ENCODE peak calls at places on chromosomes 5 and 9, in six cellular contexts. J is lung, H is mesendoderm, F is left ventricle myocardium inferior, Z is tibial nerve, M is pancreas. C is an unnamed sample. For H3K36me3, the result is how much of the 10 kb centered on the place peaks cover.

GRCh38 chr5:64315778-64316177 is 150.1 kb downstream of the RNF180 start:
- DNase-seq in J (no peak), H (no peak), F (no peak), Z (no peak), M (no peak), C (peak)

GRCh38 chr9:94056442-94056974 is 27.8 kb upstream of the PTPDC1 start:
- DNase-seq in J (no peak), H (no peak), F (no peak), Z (peak), M (peak), C (no peak)

GRCh38 chr9:74963043-74963442 is 10.3 kb upstream of the C9orf40 start:
- DNase-seq in J (no peak), H (no peak), F (no peak), Z (no peak), M (no peak), C (no peak)

GRCh38 chr9:17699615-17700315 is 120.9 kb downstream of the SH3GL2 start:
- DNase-seq in J (no peak), H (no peak), F (no peak), Z (no peak), M (no peak), C (no peak)

GRCh38 chr9:86706391-86706790 is 240.9 kb downstream of the GAS1 start:
- DNase-seq in J (no peak), H (peak), F (no peak), Z (no peak), M (no peak), C (no peak)

GRCh38 chr9:73869261-73869660 is 627.9 kb upstream of the RORB start:
- DNase-seq in J (no peak), H (no peak), F (no peak), Z (no peak), M (no peak), C (peak)

GRCh38 chr5:149632311-149633251 is 51.3 kb downstream of the ARHGEF37 start:
- DNase-seq in J (no peak), H (no peak), F (no peak), Z (no peak), M (no peak), C (peak)

GRCh38 chr9:72933730-72934665 is 18.9 kb downstream of the ALDH1A1 start:
- DNase-seq in J (no peak), H (peak), F (no peak), Z (no peak), M (no peak), C (no peak)

GRCh38 chr5:139898981-139899380 is 103.4 kb downstream of the PSD2 start:
- DNase-seq in J (no peak), H (no peak), F (no peak), Z (no peak), M (no peak), C (no peak)

GRCh38 chr9:118533101-118533500 is 828.9 kb downstream of the TLR4 start:
- DNase-seq in J (no peak), H (no peak), F (no peak), Z (no peak), M (no peak), C (no peak)

GRCh38 chr5:153555420-153556114 is 65.1 kb downstream of the GRIA1 start:
- DNase-seq in J (no peak), H (no peak), F (no peak), Z (no peak), M (no peak), C (no peak)

GRCh38 chr5:132790201-132790870 is 13.3 kb upstream of the SEPTIN8 start:
- DNase-seq in J (no peak), H (peak), F (no peak), Z (no peak), M (peak), C (no peak)

GRCh38 chr5:109413463-109413862 is 3.7 kb upstream of the PJA2 start:
- DNase-seq in J (no peak), H (peak), F (no peak), Z (no peak), M (peak), C (no peak)

GRCh38 chr9:13282998-13283397 is 3.5 kb upstream of the MPDZ start:
- DNase-seq in J (no peak), H (no peak), F (no peak), Z (no peak), M (no peak), C (no peak)

GRCh38 chr5:171242521-171242920 is 66.5 kb upstream of the TLX3 start:
- DNase-seq in J (no peak), H (no peak), F (no peak), Z (no peak), M (no peak), C (no peak)

GRCh38 chr5:34562791-34563190 is 93.3 kb upstream of the RAI14 start:
- DNase-seq in J (no peak), H (no peak), F (no peak), Z (no peak), M (no peak), C (no peak)

GRCh38 chr5:36174119-36174518 is 22.2 kb downstream of the SKP2 start:
- DNase-seq in J (no peak), H (no peak), F (no peak), Z (no peak), M (no peak), C (no peak)

GRCh38 chr5:36170869-36171424 is 19.0 kb downstream of the SKP2 start:
- DNase-seq in J (no peak), H (no peak), F (no peak), Z (no peak), M (no peak), C (no peak)

GRCh38 chr5:36172593-36172992 is 20.7 kb downstream of the SKP2 start:
- DNase-seq in J (no peak), H (no peak), F (no peak), Z (no peak), M (no peak), C (no peak)

GRCh38 chr5:36175043-36175442 is 23.1 kb downstream of the SKP2 start:
- DNase-seq in J (no peak), H (no peak), F (no peak), Z (no peak), M (no peak), C (no peak)

GRCh38 chr5:36173426-36173825 is 21.5 kb downstream of the SKP2 start:
- DNase-seq in J (no peak), H (no peak), F (no peak), Z (no peak), M (no peak), C (no peak)
- H3K36me3 ChIP-seq in J (under half), H (under half), F (half or more), Z (under half), M (under half), C (under half)

GRCh38 chr9:132312426-132312825 is 42.4 kb downstream of the SETX start:
- DNase-seq in J (no peak), H (no peak), F (no peak), Z (no peak), M (no peak), C (no peak)
- H3K36me3 ChIP-seq in J (under half), H (under half), F (under half), Z (under half), M (under half), C (under half)

GRCh38 chr9:131595771-131596743 is 50.7 kb downstream of the PRRT1B start:
- DNase-seq in J (no peak), H (no peak), F (no peak), Z (no peak), M (no peak), C (no peak)
- H3K36me3 ChIP-seq in J (under half), H (under half), F (half or more), Z (under half), M (half or more), C (under half)

DNA sequence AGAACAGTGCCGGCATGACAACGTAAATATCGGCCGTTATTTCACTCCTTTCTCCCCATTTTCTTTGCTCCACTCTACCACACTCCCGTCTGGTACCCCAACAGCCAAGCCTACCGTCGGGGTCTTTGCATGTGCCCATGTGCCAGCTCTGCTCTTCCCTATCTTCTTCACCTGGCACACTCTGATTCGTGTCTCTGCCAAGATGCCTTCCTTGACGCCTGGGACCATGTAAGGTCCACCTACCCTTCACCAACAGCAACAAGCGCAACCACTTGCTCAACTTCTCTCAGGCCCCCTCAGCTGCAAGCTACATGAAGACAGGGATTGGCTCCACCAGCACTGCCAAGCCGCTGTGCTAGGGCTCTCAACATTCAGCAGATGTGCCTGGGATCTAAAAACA is 4.4 kb downstream of the MGAT1 start:
- DNase-seq in J (no peak), H (no peak), F (no peak), Z (no peak), M (no peak), C (no peak)
- H3K36me3 ChIP-seq in J (under half), H (under half), F (under half), Z (under half), M (under half), C (under half)

DNA sequence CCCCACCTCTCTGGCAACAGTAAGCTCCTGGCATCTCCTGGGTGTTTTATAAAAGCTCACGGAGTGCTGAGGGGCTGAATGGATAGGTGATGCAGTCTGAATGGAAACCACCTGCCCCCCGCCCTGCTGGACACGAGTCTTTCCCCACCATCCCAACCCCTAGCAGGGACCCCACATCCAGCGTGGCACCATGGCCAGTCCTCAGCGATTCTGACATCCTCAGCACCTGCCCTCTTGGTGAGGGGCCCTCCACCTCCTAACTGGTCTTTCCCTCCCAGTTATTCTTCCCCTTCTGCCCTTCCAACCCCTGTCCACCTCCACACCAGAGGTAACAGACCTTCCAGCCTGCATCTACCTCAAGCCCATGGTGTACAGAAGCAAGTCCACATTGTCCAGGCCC is 38.7 kb upstream of the GABBR2 start:
- DNase-seq in J (no peak), H (no peak), F (no peak), Z (no peak), M (no peak), C (no peak)
- H3K36me3 ChIP-seq in J (under half), H (under half), F (under half), Z (under half), M (under half), C (under half)

GRCh38 chr5:142313275-142313674 is 11.5 kb downstream of the SPRY4 start:
- DNase-seq in J (no peak), H (no peak), F (no peak), Z (no peak), M (no peak), C (no peak)

GRCh38 chr5:142315231-142315900 is 9.5 kb downstream of the SPRY4 start:
- DNase-seq in J (no peak), H (no peak), F (no peak), Z (no peak), M (no peak), C (no peak)

GRCh38 chr5:142314606-142315005 is 10.2 kb downstream of the SPRY4 start:
- DNase-seq in J (no peak), H (no peak), F (no peak), Z (no peak), M (no peak), C (no peak)

GRCh38 chr5:142313693-142314092 is 11.1 kb downstream of the SPRY4 start:
- DNase-seq in J (no peak), H (no peak), F (no peak), Z (no peak), M (no peak), C (no peak)

DNA sequence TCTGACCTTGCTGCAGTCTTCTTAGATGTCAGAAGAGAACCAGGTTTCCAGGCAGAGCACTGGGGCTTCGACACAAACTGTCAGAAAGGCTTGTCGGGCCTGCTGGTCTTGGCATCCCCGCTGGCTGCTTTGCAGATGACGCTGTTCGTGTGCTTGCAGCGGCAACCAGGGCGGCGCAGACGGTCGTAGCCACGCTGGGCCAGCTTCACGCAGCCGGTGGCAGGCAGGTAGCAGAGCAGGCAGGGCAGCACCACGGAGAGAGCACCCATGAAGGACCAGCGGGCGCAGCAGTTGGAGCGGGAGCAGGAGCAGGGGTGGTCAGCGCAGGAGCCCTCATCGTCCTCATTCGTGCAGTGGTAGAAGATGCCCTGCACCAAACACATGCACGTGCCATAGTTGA is 10.7 kb downstream of the SPRY4 start:
- DNase-seq in J (no peak), H (no peak), F (no peak), Z (no peak), M (no peak), C (no peak)
- H3K36me3 ChIP-seq in J (under half), H (under half), F (under half), Z (under half), M (under half), C (under half)

GRCh38 chr9:36791204-36791948 is 218.7 kb downstream of the MELK start:
- DNase-seq in J (no peak), H (peak), F (no peak), Z (no peak), M (no peak), C (peak)

GRCh38 chr9:36793277-36793676 is 220.6 kb downstream of the MELK start:
- DNase-seq in J (no peak), H (peak), F (no peak), Z (no peak), M (no peak), C (no peak)

GRCh38 chr9:36797471-36798220 is 225.0 kb downstream of the MELK start:
- DNase-seq in J (no peak), H (no peak), F (no peak), Z (no peak), M (no peak), C (no peak)

GRCh38 chr9:36798350-36799065 is 225.8 kb downstream of the MELK start:
- DNase-seq in J (no peak), H (peak), F (no peak), Z (no peak), M (no peak), C (peak)

DNA sequence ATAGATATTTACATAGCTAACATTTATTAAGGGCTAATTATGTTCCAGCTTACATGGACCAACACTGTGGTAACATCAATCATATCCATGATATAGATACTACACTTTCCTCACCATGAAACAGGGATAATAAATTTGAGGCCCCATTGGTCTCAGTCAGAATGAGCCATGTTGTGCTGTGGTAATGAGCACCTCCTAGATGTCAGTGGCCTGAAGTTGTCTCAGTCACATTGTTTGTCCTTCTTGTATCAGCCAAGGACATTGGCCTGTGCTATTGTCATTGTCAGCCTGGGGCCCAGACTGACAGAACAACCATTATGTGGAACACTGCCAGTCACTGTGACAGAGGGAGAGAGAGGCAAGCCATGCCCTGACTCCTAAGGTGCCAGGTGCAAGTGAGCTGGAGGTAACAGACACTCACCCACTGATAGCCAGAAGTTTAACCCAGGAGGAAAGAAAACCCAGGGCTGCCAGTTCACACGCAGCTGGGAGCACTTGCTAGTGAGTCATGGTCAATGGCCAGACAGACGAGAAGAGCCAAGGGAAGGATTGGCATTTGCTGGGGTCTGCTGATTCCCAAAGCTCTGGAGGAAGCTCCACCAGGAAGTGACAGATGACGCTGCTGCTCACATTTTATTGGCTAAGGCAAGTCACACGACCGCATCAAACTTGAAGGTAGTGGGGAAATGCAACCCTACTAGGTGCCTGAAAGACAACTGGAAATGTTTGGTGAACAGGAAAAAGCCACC is 224.2 kb downstream of the MELK start:
- DNase-seq in J (no peak), H (no peak), F (no peak), Z (no peak), M (no peak), C (no peak)
- H3K36me3 ChIP-seq in J (under half), H (under half), F (under half), Z (under half), M (under half), C (under half)

DNA sequence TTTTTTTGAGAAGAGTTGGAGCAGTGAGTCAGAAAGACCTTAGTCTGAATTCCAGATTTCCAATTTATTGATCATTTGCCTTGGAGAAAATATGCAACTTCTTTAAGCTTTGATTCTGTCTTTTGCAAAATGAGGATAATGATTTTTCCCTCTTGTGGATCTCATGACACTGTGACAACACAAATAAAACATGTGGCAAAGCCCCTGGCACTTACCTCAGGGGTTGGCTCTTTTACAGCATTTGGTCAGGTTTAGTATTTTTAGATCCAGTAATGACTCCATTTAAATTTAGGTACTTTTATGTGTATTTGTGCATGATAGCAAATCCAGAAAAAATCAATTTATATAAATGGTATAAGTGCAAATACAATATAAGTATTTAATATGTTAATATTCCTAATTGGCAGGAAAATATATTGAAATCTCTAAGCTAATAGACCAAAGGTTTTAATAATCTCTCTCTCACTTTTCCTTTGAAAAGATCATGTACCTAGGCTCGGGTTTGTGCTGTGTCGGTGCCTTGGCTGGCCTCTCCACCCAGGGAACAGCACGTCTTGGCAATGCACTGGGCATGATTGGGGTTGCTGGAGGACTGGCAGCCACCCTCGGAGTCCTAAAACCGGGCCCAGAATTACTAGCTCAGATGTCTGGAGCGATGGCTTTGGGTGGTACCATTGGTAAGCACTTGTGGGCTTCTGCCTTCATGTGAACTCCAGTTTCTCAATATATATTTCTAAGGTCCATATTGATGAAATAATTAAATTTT is 49.7 kb downstream of the NNT start:
- DNase-seq in J (no peak), H (no peak), F (no peak), Z (no peak), M (no peak), C (no peak)
- H3K36me3 ChIP-seq in J (under half), H (under half), F (half or more), Z (under half), M (under half), C (under half)

GRCh38 chr5:53071298-53071697 is 38.3 kb downstream of the MOCS2 start:
- DNase-seq in J (no peak), H (no peak), F (no peak), Z (no peak), M (no peak), C (no peak)

GRCh38 chr5:53067641-53068040 is 41.9 kb downstream of the MOCS2 start:
- DNase-seq in J (no peak), H (no peak), F (no peak), Z (no peak), M (no peak), C (no peak)

GRCh38 chr5:53069626-53070025 is 39.9 kb downstream of the MOCS2 start:
- DNase-seq in J (no peak), H (no peak), F (no peak), Z (no peak), M (no peak), C (peak)

GRCh38 chr5:53073349-53073748 is 36.2 kb downstream of the MOCS2 start:
- DNase-seq in J (no peak), H (no peak), F (no peak), Z (no peak), M (no peak), C (no peak)

GRCh38 chr5:53071738-53072137 is 37.8 kb downstream of the MOCS2 start:
- DNase-seq in J (no peak), H (no peak), F (no peak), Z (no peak), M (no peak), C (no peak)
- H3K36me3 ChIP-seq in J (under half), H (under half), F (under half), Z (under half), M (under half), C (half or more)

GRCh38 chr5:134877159-134877558 is 3.0 kb downstream of the TXNDC15 start:
- DNase-seq in J (no peak), H (no peak), F (no peak), Z (no peak), M (no peak), C (no peak)
- H3K36me3 ChIP-seq in J (under half), H (under half), F (under half), Z (under half), M (under half), C (under half)